ENCODE peak calls at places on chromosomes 1 and 21, in seven cellular contexts. One of them, this sample, is unnamed. For H3K4me1, the result is how much of the 10 kb centered on the place peaks cover.

GRCh38 chr1:218778257-218778656 is 395.4 kb upstream of the LYPLAL1 start:
- DNase-seq in A549: no peak
- DNase-seq in cardiac muscle cell: no peak
- DNase-seq in upper lobe of left lung: no peak
- DNase-seq in CD8-positive, alpha-beta T cell: no peak
- DNase-seq in left ventricle myocardium inferior: no peak
- DNase-seq in body of pancreas: no peak
- DNase-seq in this sample: no peak

GRCh38 chr1:95532335-95532734 is 298.3 kb downstream of the RWDD3 start:
- DNase-seq in left ventricle myocardium inferior: no peak
- DNase-seq in cardiac muscle cell: no peak
- DNase-seq in CD8-positive, alpha-beta T cell: no peak
- DNase-seq in upper lobe of left lung: no peak
- DNase-seq in body of pancreas: no peak
- DNase-seq in A549: no peak
- DNase-seq in this sample: no peak

GRCh38 chr1:43612406-43612805 is 37.5 kb upstream of the KDM4A start:
- DNase-seq in upper lobe of left lung: no peak
- DNase-seq in body of pancreas: no peak
- DNase-seq in A549: no peak
- DNase-seq in cardiac muscle cell: no peak
- DNase-seq in left ventricle myocardium inferior: no peak
- DNase-seq in CD8-positive, alpha-beta T cell: no peak
- DNase-seq in this sample: no peak

GRCh38 chr1:111204211-111204883 is 3.9 kb upstream of the DENND2D start:
- DNase-seq in cardiac muscle cell: no peak
- DNase-seq in left ventricle myocardium inferior: peak
- DNase-seq in A549: no peak
- DNase-seq in upper lobe of left lung: peak
- DNase-seq in body of pancreas: peak
- DNase-seq in CD8-positive, alpha-beta T cell: peak
- DNase-seq in this sample: peak

GRCh38 chr1:92473781-92474495 is 12.8 kb downstream of the GFI1 start:
- DNase-seq in left ventricle myocardium inferior: no peak
- DNase-seq in upper lobe of left lung: no peak
- DNase-seq in CD8-positive, alpha-beta T cell: no peak
- DNase-seq in cardiac muscle cell: no peak
- DNase-seq in A549: no peak
- DNase-seq in body of pancreas: no peak
- DNase-seq in this sample: no peak

GRCh38 chr1:33473900-33474299 is 1.5 kb downstream of the ZSCAN20 start:
- DNase-seq in cardiac muscle cell: no peak
- DNase-seq in body of pancreas: no peak
- DNase-seq in upper lobe of left lung: no peak
- DNase-seq in left ventricle myocardium inferior: no peak
- DNase-seq in CD8-positive, alpha-beta T cell: no peak
- DNase-seq in A549: no peak
- DNase-seq in this sample: no peak

GRCh38 chr1:119187416-119187815 is 47.0 kb upstream of the WARS2 start:
- DNase-seq in upper lobe of left lung: no peak
- DNase-seq in left ventricle myocardium inferior: no peak
- DNase-seq in cardiac muscle cell: no peak
- DNase-seq in body of pancreas: no peak
- DNase-seq in CD8-positive, alpha-beta T cell: no peak
- DNase-seq in A549: no peak
- DNase-seq in this sample: no peak

GRCh38 chr1:214939180-214939579 is 143.4 kb upstream of the KCNK2 start:
- DNase-seq in upper lobe of left lung: no peak
- DNase-seq in left ventricle myocardium inferior: no peak
- DNase-seq in CD8-positive, alpha-beta T cell: no peak
- DNase-seq in body of pancreas: no peak
- DNase-seq in cardiac muscle cell: no peak
- DNase-seq in A549: no peak
- DNase-seq in this sample: no peak

GRCh38 chr1:54774820-54775498 is 10.6 kb upstream of the PARS2 start:
- DNase-seq in A549: peak
- DNase-seq in upper lobe of left lung: no peak
- DNase-seq in cardiac muscle cell: peak
- DNase-seq in CD8-positive, alpha-beta T cell: no peak
- DNase-seq in left ventricle myocardium inferior: no peak
- DNase-seq in body of pancreas: no peak
- DNase-seq in this sample: peak

GRCh38 chr21:45864436-45864835 is 117.1 kb upstream of the COL6A1 start:
- DNase-seq in body of pancreas: no peak
- DNase-seq in left ventricle myocardium inferior: no peak
- DNase-seq in upper lobe of left lung: no peak
- DNase-seq in CD8-positive, alpha-beta T cell: no peak
- DNase-seq in A549: no peak
- DNase-seq in cardiac muscle cell: peak
- DNase-seq in this sample: no peak

GRCh38 chr1:44985747-44986359 is 542 bp downstream of the EIF2B3 start:
- DNase-seq in upper lobe of left lung: no peak
- DNase-seq in body of pancreas: no peak
- DNase-seq in cardiac muscle cell: peak
- DNase-seq in A549: no peak
- DNase-seq in CD8-positive, alpha-beta T cell: no peak
- DNase-seq in left ventricle myocardium inferior: no peak
- DNase-seq in this sample: no peak

GRCh38 chr1:171828794-171829193 is 12.5 kb upstream of the DNM3 start:
- DNase-seq in cardiac muscle cell: no peak
- DNase-seq in left ventricle myocardium inferior: no peak
- DNase-seq in A549: no peak
- DNase-seq in upper lobe of left lung: no peak
- DNase-seq in CD8-positive, alpha-beta T cell: no peak
- DNase-seq in body of pancreas: no peak
- DNase-seq in this sample: no peak

GRCh38 chr1:10679521-10680220 is 116.8 kb downstream of the CASZ1 start:
- DNase-seq in A549: no peak
- DNase-seq in left ventricle myocardium inferior: no peak
- DNase-seq in CD8-positive, alpha-beta T cell: no peak
- DNase-seq in upper lobe of left lung: no peak
- DNase-seq in cardiac muscle cell: peak
- DNase-seq in body of pancreas: peak
- DNase-seq in this sample: peak

GRCh38 chr1:68313736-68314594 is 81.6 kb upstream of the WLS start:
- DNase-seq in cardiac muscle cell: no peak
- DNase-seq in CD8-positive, alpha-beta T cell: no peak
- DNase-seq in upper lobe of left lung: no peak
- DNase-seq in body of pancreas: no peak
- DNase-seq in A549: no peak
- DNase-seq in left ventricle myocardium inferior: no peak
- DNase-seq in this sample: no peak

DNA sequence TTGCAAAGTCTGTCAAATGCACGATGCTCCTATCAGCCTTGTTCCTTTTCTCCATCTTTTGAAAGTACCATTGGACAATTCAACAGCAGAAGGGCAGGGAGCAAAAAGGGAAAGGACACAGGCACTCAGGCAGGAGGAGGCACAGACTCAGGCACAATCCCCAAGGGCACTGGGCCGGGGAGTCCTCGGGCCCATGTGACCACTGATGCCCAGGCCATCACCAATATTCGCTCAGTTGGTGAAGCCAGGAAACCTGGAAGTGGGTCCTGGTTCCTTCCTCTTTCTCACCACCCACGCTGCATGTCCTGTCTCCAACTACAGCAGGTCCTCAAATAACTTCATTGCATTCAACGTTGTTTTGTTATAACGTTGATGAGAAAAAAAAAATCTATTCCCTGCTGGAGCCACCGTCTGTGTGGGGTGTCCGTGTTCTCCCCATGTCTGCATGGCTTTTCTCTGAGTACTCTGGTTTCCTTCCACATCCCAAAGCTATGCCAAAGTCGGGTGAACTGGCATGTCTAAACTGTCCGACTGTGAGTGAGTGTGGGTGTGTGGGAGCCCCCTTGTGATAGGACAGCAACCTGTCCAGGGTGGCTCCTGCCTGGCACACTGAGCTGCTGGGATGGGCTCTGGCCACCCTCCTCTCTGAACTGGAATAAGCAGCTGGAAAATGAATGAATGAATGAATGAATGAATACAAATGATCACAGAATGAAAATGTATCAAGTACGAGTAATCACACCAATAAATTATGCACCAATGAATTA is 12.5 kb downstream of the NID1 start:
- DNase-seq in upper lobe of left lung: no peak
- DNase-seq in body of pancreas: no peak
- DNase-seq in left ventricle myocardium inferior: no peak
- DNase-seq in cardiac muscle cell: no peak
- DNase-seq in A549: no peak
- DNase-seq in CD8-positive, alpha-beta T cell: no peak
- DNase-seq in this sample: no peak
- H3K4me3 ChIP-seq in upper lobe of left lung: no peak
- H3K4me3 ChIP-seq in body of pancreas: no peak
- H3K4me3 ChIP-seq in left ventricle myocardium inferior: peak
- H3K4me3 ChIP-seq in cardiac muscle cell: no peak
- H3K4me3 ChIP-seq in A549: no peak
- H3K4me3 ChIP-seq in CD8-positive, alpha-beta T cell: no peak
- H3K4me3 ChIP-seq in this sample: no peak

GRCh38 chr21:42252778-42253340 is 33.9 kb downstream of the ABCG1 start:
- DNase-seq in upper lobe of left lung: no peak
- DNase-seq in body of pancreas: peak
- DNase-seq in A549: no peak
- DNase-seq in cardiac muscle cell: no peak
- DNase-seq in left ventricle myocardium inferior: no peak
- DNase-seq in CD8-positive, alpha-beta T cell: no peak
- DNase-seq in this sample: no peak
- H3K4me1 ChIP-seq in upper lobe of left lung: under half
- H3K4me1 ChIP-seq in body of pancreas: under half
- H3K4me1 ChIP-seq in A549: under half
- H3K4me1 ChIP-seq in cardiac muscle cell: under half
- H3K4me1 ChIP-seq in left ventricle myocardium inferior: under half
- H3K4me1 ChIP-seq in CD8-positive, alpha-beta T cell: under half
- H3K4me1 ChIP-seq in this sample: under half

GRCh38 chr1:164611754-164612642 is 53.0 kb downstream of the PBX1 start:
- DNase-seq in upper lobe of left lung: no peak
- DNase-seq in CD8-positive, alpha-beta T cell: no peak
- DNase-seq in body of pancreas: peak
- DNase-seq in cardiac muscle cell: peak
- DNase-seq in left ventricle myocardium inferior: no peak
- DNase-seq in A549: peak
- DNase-seq in this sample: peak
- H3K4me3 ChIP-seq in upper lobe of left lung: no peak
- H3K4me3 ChIP-seq in CD8-positive, alpha-beta T cell: no peak
- H3K4me3 ChIP-seq in body of pancreas: no peak
- H3K4me3 ChIP-seq in cardiac muscle cell: no peak
- H3K4me3 ChIP-seq in left ventricle myocardium inferior: no peak
- H3K4me3 ChIP-seq in A549: no peak
- H3K4me3 ChIP-seq in this sample: no peak

GRCh38 chr1:23793861-23794731 is 3.2 kb downstream of the LYPLA2 start:
- DNase-seq in CD8-positive, alpha-beta T cell: no peak
- DNase-seq in body of pancreas: no peak
- DNase-seq in A549: no peak
- DNase-seq in left ventricle myocardium inferior: no peak
- DNase-seq in cardiac muscle cell: no peak
- DNase-seq in upper lobe of left lung: peak
- DNase-seq in this sample: no peak
- H3K4me1 ChIP-seq in CD8-positive, alpha-beta T cell: under half
- H3K4me1 ChIP-seq in body of pancreas: under half
- H3K4me1 ChIP-seq in A549: under half
- H3K4me1 ChIP-seq in left ventricle myocardium inferior: under half
- H3K4me1 ChIP-seq in cardiac muscle cell: under half
- H3K4me1 ChIP-seq in upper lobe of left lung: under half
- H3K4me1 ChIP-seq in this sample: under half

DNA sequence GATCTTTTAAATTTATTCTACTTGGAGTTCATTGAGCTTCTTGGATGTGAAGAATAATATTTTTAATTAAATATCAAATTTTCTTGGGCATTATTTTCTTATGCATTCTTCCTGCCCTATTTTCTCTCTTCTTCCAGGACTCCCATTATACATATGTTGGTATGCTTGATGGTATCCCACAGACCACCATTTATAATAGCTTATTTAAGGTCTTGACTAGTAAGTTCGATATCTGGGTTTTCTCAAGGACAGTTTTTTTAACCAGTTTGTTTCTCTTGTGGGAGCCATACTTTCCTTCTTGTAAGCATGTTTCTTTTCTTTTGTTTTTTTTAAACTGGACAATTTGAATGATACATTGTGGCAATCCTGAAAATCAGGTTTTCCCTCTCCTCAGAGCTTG is 15.4 kb upstream of the DDR2 start:
- DNase-seq in cardiac muscle cell: no peak
- DNase-seq in body of pancreas: no peak
- DNase-seq in left ventricle myocardium inferior: no peak
- DNase-seq in A549: no peak
- DNase-seq in CD8-positive, alpha-beta T cell: no peak
- DNase-seq in upper lobe of left lung: no peak
- DNase-seq in this sample: no peak
- H3K4me3 ChIP-seq in cardiac muscle cell: no peak
- H3K4me3 ChIP-seq in body of pancreas: no peak
- H3K4me3 ChIP-seq in left ventricle myocardium inferior: no peak
- H3K4me3 ChIP-seq in A549: no peak
- H3K4me3 ChIP-seq in CD8-positive, alpha-beta T cell: no peak
- H3K4me3 ChIP-seq in upper lobe of left lung: no peak
- H3K4me3 ChIP-seq in this sample: no peak

DNA sequence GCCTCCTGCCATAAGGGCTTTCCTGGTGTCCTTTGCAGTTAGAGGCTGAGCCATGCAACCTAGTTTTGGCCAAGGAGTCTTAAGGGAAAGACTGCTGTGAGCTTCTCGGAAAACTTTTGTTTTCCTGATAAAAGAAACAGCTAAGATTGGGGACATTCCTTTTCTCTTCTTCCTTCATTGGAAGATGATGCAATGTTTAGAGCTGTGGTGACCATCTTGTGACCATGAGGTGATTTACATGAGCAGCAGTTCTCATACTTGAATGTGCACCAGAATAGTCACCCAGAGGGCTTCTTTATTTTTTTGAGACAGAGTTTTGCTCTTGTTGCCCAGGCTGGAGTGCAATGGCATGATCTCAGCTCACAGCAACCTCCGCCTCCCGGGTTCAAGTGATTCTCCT is 20.4 kb upstream of the SMAP2 start:
- DNase-seq in cardiac muscle cell: no peak
- DNase-seq in upper lobe of left lung: no peak
- DNase-seq in CD8-positive, alpha-beta T cell: no peak
- DNase-seq in left ventricle myocardium inferior: no peak
- DNase-seq in A549: no peak
- DNase-seq in body of pancreas: no peak
- DNase-seq in this sample: no peak
- H3K4me1 ChIP-seq in cardiac muscle cell: under half
- H3K4me1 ChIP-seq in upper lobe of left lung: under half
- H3K4me1 ChIP-seq in CD8-positive, alpha-beta T cell: under half
- H3K4me1 ChIP-seq in left ventricle myocardium inferior: under half
- H3K4me1 ChIP-seq in A549: under half
- H3K4me1 ChIP-seq in body of pancreas: under half
- H3K4me1 ChIP-seq in this sample: under half